ENCODE peak calls at places on chromosomes 11 and 22, in ten cellular contexts. One of them, this sample, is unnamed.
A peak's percentile ranks its signal among the peaks of the same experiment; 100 is the strongest.

GRCh38 chr11:134535029-134536025 is 123.3 kb upstream of the B3GAT1 start:
- DNase-seq in right atrium auricular region: no peak
- DNase-seq in MM.1S: no peak
- DNase-seq in AG04450: no peak
- DNase-seq in heart right ventricle: no peak
- DNase-seq in BJ: no peak
- DNase-seq in lower lobe of right lung: no peak
- DNase-seq in Peyer's patch: no peak
- DNase-seq in tibial artery: no peak
- DNase-seq in IMR-90: no peak
- DNase-seq in this sample: no peak

GRCh38 chr11:67054851-67055523 is 1.7 kb upstream of the RHOD start:
- DNase-seq in right atrium auricular region: peak; percentile 69
- DNase-seq in MM.1S: peak; percentile 69
- DNase-seq in AG04450: no peak
- DNase-seq in heart right ventricle: peak; percentile 75
- DNase-seq in BJ: no peak
- DNase-seq in lower lobe of right lung: peak; percentile 78
- DNase-seq in Peyer's patch: peak; percentile 95
- DNase-seq in tibial artery: no peak
- DNase-seq in IMR-90: peak; percentile 88
- DNase-seq in this sample: no peak

GRCh38 chr22:24554316-24555159 is at the start of gene GUCD1:
- DNase-seq in right atrium auricular region: no peak
- DNase-seq in MM.1S: peak; percentile 52
- DNase-seq in AG04450: no peak
- DNase-seq in heart right ventricle: no peak
- DNase-seq in BJ: no peak
- DNase-seq in lower lobe of right lung: peak; percentile 54
- DNase-seq in Peyer's patch: peak; percentile 72
- DNase-seq in tibial artery: peak; percentile 32
- DNase-seq in IMR-90: peak; percentile 41
- DNase-seq in this sample: peak; percentile 52

GRCh38 chr11:119207300-119207570 is 1.1 kb downstream of the CBL start:
- DNase-seq in right atrium auricular region: no peak
- DNase-seq in MM.1S: peak; percentile 9
- DNase-seq in AG04450: no peak
- DNase-seq in heart right ventricle: no peak
- DNase-seq in BJ: no peak
- DNase-seq in lower lobe of right lung: no peak
- DNase-seq in Peyer's patch: no peak
- DNase-seq in tibial artery: no peak
- DNase-seq in IMR-90: no peak
- DNase-seq in this sample: peak; percentile 22

GRCh38 chr11:9095421-9095820 is 4.0 kb upstream of the SCUBE2 start:
- DNase-seq in right atrium auricular region: no peak
- DNase-seq in MM.1S: no peak
- DNase-seq in AG04450: no peak
- DNase-seq in heart right ventricle: no peak
- DNase-seq in BJ: no peak
- DNase-seq in lower lobe of right lung: no peak
- DNase-seq in Peyer's patch: no peak
- DNase-seq in tibial artery: no peak
- DNase-seq in IMR-90: no peak
- DNase-seq in this sample: peak; percentile 15

GRCh38 chr22:32328306-32329201 is 29.1 kb upstream of the RFPL3 start:
- DNase-seq in right atrium auricular region: peak; percentile 30
- DNase-seq in MM.1S: no peak
- DNase-seq in AG04450: no peak
- DNase-seq in heart right ventricle: no peak
- DNase-seq in BJ: no peak
- DNase-seq in lower lobe of right lung: no peak
- DNase-seq in Peyer's patch: no peak
- DNase-seq in tibial artery: no peak
- DNase-seq in IMR-90: no peak
- DNase-seq in this sample: no peak

GRCh38 chr22:17100621-17101020 is 15.8 kb downstream of the IL17RA start:
- DNase-seq in right atrium auricular region: no peak
- DNase-seq in MM.1S: no peak
- DNase-seq in AG04450: no peak
- DNase-seq in heart right ventricle: no peak
- DNase-seq in BJ: no peak
- DNase-seq in lower lobe of right lung: no peak
- DNase-seq in Peyer's patch: no peak
- DNase-seq in tibial artery: no peak
- DNase-seq in IMR-90: no peak
- DNase-seq in this sample: no peak

GRCh38 chr11:3803726-3804510 is 4.4 kb upstream of the PGAP2 start:
- DNase-seq in right atrium auricular region: no peak
- DNase-seq in MM.1S: no peak
- DNase-seq in AG04450: peak; percentile 11
- DNase-seq in heart right ventricle: no peak
- DNase-seq in BJ: peak; percentile 49
- DNase-seq in lower lobe of right lung: no peak
- DNase-seq in Peyer's patch: no peak
- DNase-seq in tibial artery: no peak
- DNase-seq in IMR-90: peak; percentile 75
- DNase-seq in this sample: no peak

GRCh38 chr11:43747130-43747802 is 66.7 kb downstream of the HSD17B12 start:
- DNase-seq in right atrium auricular region: no peak
- DNase-seq in MM.1S: no peak
- DNase-seq in AG04450: no peak
- DNase-seq in heart right ventricle: no peak
- DNase-seq in BJ: no peak
- DNase-seq in lower lobe of right lung: no peak
- DNase-seq in Peyer's patch: no peak
- DNase-seq in tibial artery: no peak
- DNase-seq in IMR-90: no peak
- DNase-seq in this sample: no peak

GRCh38 chr22:45977551-45978274 is 751 bp upstream of the WNT7B start:
- DNase-seq in right atrium auricular region: no peak
- DNase-seq in MM.1S: no peak
- DNase-seq in AG04450: no peak
- DNase-seq in heart right ventricle: no peak
- DNase-seq in BJ: no peak
- DNase-seq in lower lobe of right lung: no peak
- DNase-seq in Peyer's patch: no peak
- DNase-seq in tibial artery: no peak
- DNase-seq in IMR-90: peak; percentile 22
- DNase-seq in this sample: no peak
- H3K4me3 ChIP-seq in right atrium auricular region: no peak overlapping the region
- H3K4me3 ChIP-seq in MM.1S: no peak overlapping the region
- H3K4me3 ChIP-seq in AG04450: peak overlapping the region; percentile 5
- H3K4me3 ChIP-seq in heart right ventricle: no peak overlapping the region
- H3K4me3 ChIP-seq in BJ: no peak overlapping the region
- H3K4me3 ChIP-seq in lower lobe of right lung: peak overlapping the region; percentile 56
- H3K4me3 ChIP-seq in Peyer's patch: no peak overlapping the region
- H3K4me3 ChIP-seq in tibial artery: no peak overlapping the region
- H3K4me3 ChIP-seq in IMR-90: no peak overlapping the region
- H3K4me3 ChIP-seq in this sample: no peak overlapping the region

DNA sequence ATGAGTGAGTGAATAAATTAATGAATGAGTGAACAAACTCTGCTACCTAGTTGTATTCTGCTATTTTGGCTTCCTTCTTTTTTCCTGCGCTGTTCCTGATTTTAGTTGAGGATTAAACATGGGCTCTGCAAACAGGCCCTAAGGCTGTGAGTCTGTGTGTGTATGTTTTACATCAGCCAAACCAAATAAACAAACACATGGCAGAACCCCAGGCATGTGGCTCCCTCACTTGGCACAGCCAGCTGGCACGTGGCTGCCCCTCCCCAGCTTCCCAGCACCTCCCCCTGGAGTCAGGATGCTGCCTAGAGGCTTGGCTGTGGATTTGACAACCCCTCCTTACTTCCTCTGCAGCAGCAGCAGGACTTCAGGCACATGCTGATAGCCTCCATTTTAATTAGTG is 593.2 kb downstream of the INSC start:
- DNase-seq in right atrium auricular region: no peak
- DNase-seq in MM.1S: no peak
- DNase-seq in AG04450: no peak
- DNase-seq in heart right ventricle: peak; percentile 45
- DNase-seq in BJ: peak; percentile 43
- DNase-seq in lower lobe of right lung: peak; percentile 51
- DNase-seq in Peyer's patch: no peak
- DNase-seq in tibial artery: peak; percentile 48
- DNase-seq in IMR-90: peak; percentile 84
- DNase-seq in this sample: no peak
- TF ChIP-seq CTCF in right atrium auricular region: no peak
- TF ChIP-seq CTCF in MM.1S: no peak
- TF ChIP-seq CTCF in AG04450: no peak
- TF ChIP-seq CTCF in heart right ventricle: no peak
- TF ChIP-seq CTCF in BJ: peak; percentile 7
- TF ChIP-seq CTCF in lower lobe of right lung: no peak
- TF ChIP-seq CTCF in Peyer's patch: no peak
- TF ChIP-seq CTCF in tibial artery: no peak
- TF ChIP-seq CTCF in IMR-90: no peak
- TF ChIP-seq CTCF in this sample: no peak

GRCh38 chr11:108593214-108593909 is at the start of gene EXPH5:
- DNase-seq in right atrium auricular region: peak; percentile 85
- DNase-seq in MM.1S: peak; percentile 99
- DNase-seq in AG04450: no peak
- DNase-seq in heart right ventricle: peak; percentile 84
- DNase-seq in BJ: no peak
- DNase-seq in lower lobe of right lung: peak; percentile 94
- DNase-seq in Peyer's patch: peak; percentile 95
- DNase-seq in tibial artery: peak; percentile 80
- DNase-seq in IMR-90: peak; percentile 26
- DNase-seq in this sample: peak; percentile 91

GRCh38 chr11:108596701-108597100 is 3.1 kb upstream of the EXPH5 start:
- DNase-seq in right atrium auricular region: no peak
- DNase-seq in MM.1S: no peak
- DNase-seq in AG04450: no peak
- DNase-seq in heart right ventricle: no peak
- DNase-seq in BJ: no peak
- DNase-seq in lower lobe of right lung: no peak
- DNase-seq in Peyer's patch: no peak
- DNase-seq in tibial artery: no peak
- DNase-seq in IMR-90: no peak
- DNase-seq in this sample: no peak

GRCh38 chr11:108592591-108593213 is 866 bp downstream of the EXPH5 start:
- DNase-seq in right atrium auricular region: no peak
- DNase-seq in MM.1S: peak; percentile 30
- DNase-seq in AG04450: no peak
- DNase-seq in heart right ventricle: peak; percentile 19
- DNase-seq in BJ: no peak
- DNase-seq in lower lobe of right lung: peak; percentile 58
- DNase-seq in Peyer's patch: peak; percentile 67
- DNase-seq in tibial artery: peak; percentile 23
- DNase-seq in IMR-90: no peak
- DNase-seq in this sample: peak; percentile 34

GRCh38 chr11:108591893-108592292 is 1.7 kb downstream of the EXPH5 start:
- DNase-seq in right atrium auricular region: no peak
- DNase-seq in MM.1S: no peak
- DNase-seq in AG04450: no peak
- DNase-seq in heart right ventricle: no peak
- DNase-seq in BJ: no peak
- DNase-seq in lower lobe of right lung: no peak
- DNase-seq in Peyer's patch: peak; percentile 49
- DNase-seq in tibial artery: no peak
- DNase-seq in IMR-90: no peak
- DNase-seq in this sample: no peak

GRCh38 chr11:108593910-108594434 is 404 bp upstream of the EXPH5 start:
- DNase-seq in right atrium auricular region: no peak
- DNase-seq in MM.1S: no peak
- DNase-seq in AG04450: no peak
- DNase-seq in heart right ventricle: no peak
- DNase-seq in BJ: no peak
- DNase-seq in lower lobe of right lung: no peak
- DNase-seq in Peyer's patch: no peak
- DNase-seq in tibial artery: no peak
- DNase-seq in IMR-90: no peak
- DNase-seq in this sample: no peak
- H3K4me3 ChIP-seq in right atrium auricular region: peak overlapping the region; percentile 52
- H3K4me3 ChIP-seq in MM.1S: peak overlapping the region; percentile 84
- H3K4me3 ChIP-seq in AG04450: peak overlapping the region; percentile 66
- H3K4me3 ChIP-seq in heart right ventricle: peak overlapping the region; percentile 65
- H3K4me3 ChIP-seq in BJ: peak overlapping the region; percentile 68
- H3K4me3 ChIP-seq in lower lobe of right lung: peak overlapping the region; percentile 72
- H3K4me3 ChIP-seq in Peyer's patch: peak overlapping the region; percentile 64
- H3K4me3 ChIP-seq in tibial artery: peak overlapping the region; percentile 62
- H3K4me3 ChIP-seq in IMR-90: peak overlapping the region; percentile 92
- H3K4me3 ChIP-seq in this sample: peak overlapping the region; percentile 97

GRCh38 chr11:120308081-120308480 is 17.0 kb upstream of the TLCD5 start:
- DNase-seq in right atrium auricular region: no peak
- DNase-seq in MM.1S: no peak
- DNase-seq in AG04450: no peak
- DNase-seq in heart right ventricle: no peak
- DNase-seq in BJ: no peak
- DNase-seq in lower lobe of right lung: no peak
- DNase-seq in Peyer's patch: no peak
- DNase-seq in tibial artery: no peak
- DNase-seq in IMR-90: no peak
- DNase-seq in this sample: no peak

GRCh38 chr11:120305286-120305685 is 19.8 kb upstream of the TLCD5 start:
- DNase-seq in right atrium auricular region: no peak
- DNase-seq in MM.1S: no peak
- DNase-seq in AG04450: no peak
- DNase-seq in heart right ventricle: no peak
- DNase-seq in BJ: no peak
- DNase-seq in lower lobe of right lung: no peak
- DNase-seq in Peyer's patch: no peak
- DNase-seq in tibial artery: no peak
- DNase-seq in IMR-90: no peak
- DNase-seq in this sample: peak; percentile 24

GRCh38 chr11:120304526-120304925 is 20.6 kb upstream of the TLCD5 start:
- DNase-seq in right atrium auricular region: no peak
- DNase-seq in MM.1S: no peak
- DNase-seq in AG04450: no peak
- DNase-seq in heart right ventricle: no peak
- DNase-seq in BJ: no peak
- DNase-seq in lower lobe of right lung: no peak
- DNase-seq in Peyer's patch: no peak
- DNase-seq in tibial artery: no peak
- DNase-seq in IMR-90: peak; percentile 21
- DNase-seq in this sample: peak; percentile 9

GRCh38 chr11:120307476-120307875 is 17.6 kb upstream of the TLCD5 start:
- DNase-seq in right atrium auricular region: no peak
- DNase-seq in MM.1S: no peak
- DNase-seq in AG04450: no peak
- DNase-seq in heart right ventricle: no peak
- DNase-seq in BJ: no peak
- DNase-seq in lower lobe of right lung: no peak
- DNase-seq in Peyer's patch: no peak
- DNase-seq in tibial artery: no peak
- DNase-seq in IMR-90: no peak
- DNase-seq in this sample: no peak

DNA sequence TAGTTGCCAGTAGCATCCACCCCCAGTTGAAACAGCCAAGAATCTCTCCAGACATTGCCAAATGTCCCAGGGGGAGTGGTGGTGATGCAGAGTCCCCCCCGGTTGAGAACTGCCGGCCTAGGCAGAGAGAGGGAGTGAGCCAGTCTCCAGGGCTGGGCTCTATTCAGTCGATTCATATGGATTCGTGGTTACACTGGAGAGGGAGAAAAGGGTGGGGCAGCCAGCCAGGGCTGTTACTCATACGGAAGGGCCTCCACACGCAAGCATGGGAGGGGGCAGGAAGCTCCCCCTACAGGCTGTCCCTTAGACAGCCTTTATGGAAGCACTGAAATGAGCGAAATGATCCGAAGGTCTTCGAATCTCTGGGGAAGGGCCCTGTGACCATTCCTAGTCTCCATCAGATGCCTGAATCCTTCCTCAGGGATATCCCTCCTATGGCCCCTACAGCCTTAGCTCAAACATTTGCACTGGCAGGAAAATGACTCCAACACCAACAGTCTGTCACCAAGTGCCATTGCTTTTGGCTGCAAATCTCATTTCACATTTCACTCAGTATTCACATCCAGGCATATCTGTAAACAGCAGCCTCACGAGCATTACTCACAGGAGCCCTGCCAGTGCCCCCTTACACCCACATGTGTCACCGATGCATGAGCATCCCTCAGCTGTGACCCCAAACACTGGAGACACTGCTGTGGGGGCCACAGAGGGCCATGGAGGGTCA is 18.4 kb upstream of the TLCD5 start:
- DNase-seq in right atrium auricular region: no peak
- DNase-seq in MM.1S: no peak
- DNase-seq in AG04450: peak; percentile 63
- DNase-seq in heart right ventricle: peak; percentile 28
- DNase-seq in BJ: peak; percentile 46
- DNase-seq in lower lobe of right lung: no peak
- DNase-seq in Peyer's patch: no peak
- DNase-seq in tibial artery: no peak
- DNase-seq in IMR-90: peak; percentile 91
- DNase-seq in this sample: no peak
- TF ChIP-seq CTCF in right atrium auricular region: no peak
- TF ChIP-seq CTCF in MM.1S: no peak
- TF ChIP-seq CTCF in AG04450: peak; percentile 73
- TF ChIP-seq CTCF in heart right ventricle: peak; percentile 20
- TF ChIP-seq CTCF in BJ: peak; percentile 74
- TF ChIP-seq CTCF in lower lobe of right lung: no peak
- TF ChIP-seq CTCF in Peyer's patch: no peak
- TF ChIP-seq CTCF in tibial artery: peak; percentile 8
- TF ChIP-seq CTCF in IMR-90: peak; percentile 62
- TF ChIP-seq CTCF in this sample: no peak

This sample was measured in GM12865.